ENCODE peak calls at places on chromosomes 12 and 14, in seven cellular contexts. N is naive thymus-derived CD4-positive, alpha-beta T cell; L is uterus; Z is activated naive CD8-positive, alpha-beta T cell treated with anti-CD3 and anti-CD28 coated beads, Interleukin-2, amount 50 U/mL, for 24 hours; B is GM23248; E is HTR-8/SVneo; F is HS-5. K is an unnamed sample.
A peak's percentile ranks its signal among the peaks of the same experiment; 100 is the strongest.

GRCh38 chr14:50530794-50531193 is 1.6 kb downstream of the MAP4K5 start:
- DNase-seq in N (no peak), L (no peak), Z (no peak), B (peak; percentile 31), E (no peak), F (no peak), K (no peak)

GRCh38 chr12:26122681-26123481 is 2.0 kb downstream of the BHLHE41 start:
- DNase-seq in N (no peak), L (peak; percentile 81), Z (peak; percentile 40), B (peak; percentile 87), E (peak; percentile 41), F (no peak), K (peak; percentile 78)

GRCh38 chr14:63203618-63204406 is 431 bp upstream of the RHOJ start:
- DNase-seq in N (no peak), L (peak; percentile 92), Z (no peak), B (peak; percentile 91), E (peak; percentile 96), F (peak; percentile 28), K (peak; percentile 84)

GRCh38 chr12:28191018-28191595 is 851 bp downstream of the CCDC91 start:
- DNase-seq in N (no peak), L (no peak), Z (peak; percentile 42), B (peak; percentile 86), E (peak; percentile 31), F (peak; percentile 68), K (peak; percentile 68)

GRCh38 chr14:69539631-69540410 is 34.9 kb downstream of the CCDC177 start:
- DNase-seq in N (no peak), L (no peak), Z (no peak), B (peak; percentile 68), E (no peak), F (no peak), K (peak; percentile 44)

GRCh38 chr12:122841544-122842321 is 6.5 kb downstream of the HIP1R start:
- DNase-seq in N (no peak), L (no peak), Z (no peak), B (peak; percentile 90), E (no peak), F (no peak), K (peak; percentile 65)

GRCh38 chr12:70598467-70599194 is 38.6 kb downstream of the PTPRB start:
- DNase-seq in N (no peak), L (peak; percentile 41), Z (no peak), B (no peak), E (no peak), F (no peak), K (no peak)

GRCh38 chr12:252634-253033 is 10.0 kb downstream of the SLC6A13 start:
- DNase-seq in N (no peak), L (no peak), Z (no peak), B (no peak), E (no peak), F (no peak), K (no peak)

GRCh38 chr12:80058586-80058985 is 40.8 kb upstream of the OTOGL start:
- DNase-seq in N (no peak), L (no peak), Z (no peak), B (no peak), E (no peak), F (no peak), K (no peak)

GRCh38 chr14:104724981-104725771 is 1.1 kb downstream of the ADSS1 start:
- DNase-seq in N (no peak), L (no peak), Z (no peak), B (peak; percentile 63), E (no peak), F (no peak), K (peak; percentile 72)

K was measured in GM03348.